ENCODE peak calls at places on chromosomes 13 and 19, in seven cellular contexts. W is mesendoderm; M is activated gamma-delta T cell treated with Interleukin-2 at 50 U/mL for 16 hours; P is posterior cingulate gyrus; T is H1; J is activated naive CD4-positive, alpha-beta T cell treated with Interleukin-2 at 50 U/mL for 16 hours; H is fibroblast of the conjunctiva. V is an unnamed sample.
A peak's percentile ranks its signal among the peaks of the same experiment; 100 is the strongest.

GRCh38 chr19:383922-384800 is 24.8 kb downstream of the C2CD4C start:
- DNase-seq in W (peak; percentile 75), M (no peak), P (peak; percentile 64), T (peak; percentile 85), J (no peak), H (no peak), V (no peak)

GRCh38 chr13:44281252-44282000 is 92.2 kb upstream of the SERP2 start:
- DNase-seq in W (no peak), M (no peak), P (no peak), T (no peak), J (no peak), H (no peak), V (peak; percentile 91)

GRCh38 chr13:52158629-52159158 is 703 bp downstream of the NEK3 start:
- DNase-seq in W (peak; percentile 31), M (no peak), P (no peak), T (no peak), J (no peak), H (peak; percentile 18), V (no peak)

GRCh38 chr13:55566779-55567178 is 1573.9 kb upstream of the PRR20A start:
- DNase-seq in W (no peak), M (no peak), P (no peak), T (no peak), J (no peak), H (no peak), V (no peak)

GRCh38 chr13:30307194-30307965 is at the start of gene KATNAL1:
- DNase-seq in W (peak; percentile 88), M (peak; percentile 69), P (peak; percentile 97), T (peak; percentile 83), J (peak; percentile 77), H (no peak), V (no peak)

GRCh38 chr19:30671622-30672051 is 299.5 kb downstream of the ZNF536 start:
- DNase-seq in W (no peak), M (no peak), P (no peak), T (no peak), J (no peak), H (no peak), V (no peak)

GRCh38 chr19:952680-953500 is 27.1 kb downstream of the ARID3A start:
- DNase-seq in W (peak; percentile 83), M (no peak), P (no peak), T (no peak), J (no peak), H (no peak), V (no peak)

GRCh38 chr13:111480976-111481375 is 160.5 kb downstream of the TEX29 start:
- DNase-seq in W (no peak), M (no peak), P (peak; percentile 69), T (no peak), J (no peak), H (no peak), V (no peak)

GRCh38 chr13:79056706-79057105 is 349.3 kb downstream of the RBM26 start:
- DNase-seq in W (peak; percentile 6), M (no peak), P (no peak), T (no peak), J (no peak), H (no peak), V (no peak)

GRCh38 chr19:12886943-12887747 is at the start of gene KLF1:
- DNase-seq in W (no peak), M (no peak), P (no peak), T (no peak), J (no peak), H (no peak), V (no peak)

GRCh38 chr19:13163609-13164364 is 13.6 kb downstream of the IER2 start:
- DNase-seq in W (peak; percentile 97), M (peak; percentile 29), P (peak; percentile 83), T (peak; percentile 86), J (peak; percentile 48), H (peak; percentile 85), V (no peak)

GRCh38 chr13:32426981-32427851 is 714 bp downstream of the N4BP2L1 start:
- DNase-seq in W (peak; percentile 64), M (peak; percentile 51), P (peak; percentile 91), T (peak; percentile 82), J (peak; percentile 63), H (no peak), V (no peak)

GRCh38 chr13:62250501-62251175 is 835.0 kb upstream of the PCDH20 start:
- DNase-seq in W (no peak), M (no peak), P (no peak), T (no peak), J (no peak), H (peak; percentile 40), V (no peak)

GRCh38 chr13:25574437-25575426 is 203.0 kb downstream of the ATP8A2 start:
- DNase-seq in W (peak; percentile 92), M (peak; percentile 71), P (peak; percentile 82), T (peak; percentile 89), J (peak; percentile 70), H (peak; percentile 79), V (peak; percentile 70)

GRCh38 chr13:51520524-51520923 is 63.7 kb upstream of the WDFY2 start:
- DNase-seq in W (no peak), M (no peak), P (peak; percentile 78), T (no peak), J (no peak), H (peak; percentile 27), V (peak; percentile 49)

GRCh38 chr19:32407004-32407992 is 1.7 kb downstream of the DPY19L3 start:
- DNase-seq in W (peak; percentile 10), M (no peak), P (peak; percentile 81), T (no peak), J (no peak), H (peak; percentile 9), V (peak; percentile 57)

GRCh38 chr19:37959665-37960114 is 52.7 kb downstream of the SIPA1L3 start:
- DNase-seq in W (no peak), M (no peak), P (no peak), T (no peak), J (no peak), H (no peak), V (no peak)

GRCh38 chr13:45512148-45512498 is 47.4 kb downstream of the COG3 start:
- DNase-seq in W (no peak), M (no peak), P (no peak), T (no peak), J (no peak), H (no peak), V (no peak)

GRCh38 chr13:54301085-54301484 is 1272.5 kb downstream of the OLFM4 start:
- DNase-seq in W (peak; percentile 83), M (no peak), P (no peak), T (no peak), J (no peak), H (no peak), V (no peak)

GRCh38 chr13:87954116-87954515 is 282.9 kb downstream of the SLITRK5 start:
- DNase-seq in W (no peak), M (no peak), P (no peak), T (no peak), J (no peak), H (no peak), V (no peak)

GRCh38 chr13:93577105-93577504 is 350.5 kb downstream of the GPC6 start:
- DNase-seq in W (no peak), M (no peak), P (no peak), T (no peak), J (no peak), H (no peak), V (no peak)

GRCh38 chr13:20146381-20146780 is 14.5 kb downstream of the GJA3 start:
- DNase-seq in W (no peak), M (no peak), P (no peak), T (no peak), J (no peak), H (no peak), V (no peak)

GRCh38 chr13:86446311-86446710 is 647.1 kb upstream of the SLITRK6 start:
- DNase-seq in W (peak; percentile 63), M (no peak), P (no peak), T (no peak), J (no peak), H (peak; percentile 59), V (no peak)

GRCh38 chr13:60619461-60619860 is 222.4 kb downstream of the TDRD3 start:
- DNase-seq in W (no peak), M (no peak), P (no peak), T (no peak), J (no peak), H (no peak), V (no peak)

GRCh38 chr19:35872180-35872579 is 3.8 kb downstream of the APLP1 start:
- DNase-seq in W (peak; percentile 49), M (no peak), P (no peak), T (no peak), J (no peak), H (no peak), V (no peak)

GRCh38 chr13:95296326-95296939 is 4.8 kb downstream of the ABCC4 start:
- DNase-seq in W (peak; percentile 70), M (peak; percentile 10), P (no peak), T (peak; percentile 85), J (peak; percentile 16), H (no peak), V (no peak)

GRCh38 chr13:38888309-38888708 is 102.3 kb downstream of the STOML3 start:
- DNase-seq in W (peak; percentile 46), M (no peak), P (no peak), T (no peak), J (no peak), H (no peak), V (peak; percentile 49)

GRCh38 chr19:50358483-50359431 is 6.7 kb downstream of the NAPSA start:
- DNase-seq in W (no peak), M (peak; percentile 72), P (peak; percentile 92), T (no peak), J (peak; percentile 76), H (no peak), V (no peak)

V was measured in kidney epithelial cell.